ENCODE peak calls at places on chromosome 1, in eight cellular contexts. One of them, this sample, is unnamed.

GRCh38 chr1:45299981-45300668 is 26.6 kb upstream of the HPDL start:
- DNase-seq in H9: peak
- DNase-seq in heart left ventricle: no peak
- DNase-seq in H54: peak
- DNase-seq in RPMI8226: peak
- DNase-seq in T-helper 22 cell: no peak
- DNase-seq in activated T-helper 1 cell treated with anti-CD3 and anti-CD28 coated beads, Interleukin-12 subunit alpha, Interleukin-12 subunit beta, Interleukin-2, Interleukin-4 antibody, amounts not matched to agents 30 ng/mL and 10 ng/mL and 1 ng/mL, durations not matched to agents 14 hours and 24 hours and 36 hours: no peak
- DNase-seq in right cardiac atrium: no peak
- DNase-seq in this sample: peak

GRCh38 chr1:183251101-183251958 is 65.3 kb downstream of the LAMC2 start:
- DNase-seq in H9: peak
- DNase-seq in heart left ventricle: no peak
- DNase-seq in H54: no peak
- DNase-seq in RPMI8226: no peak
- DNase-seq in T-helper 22 cell: no peak
- DNase-seq in activated T-helper 1 cell treated with anti-CD3 and anti-CD28 coated beads, Interleukin-12 subunit alpha, Interleukin-12 subunit beta, Interleukin-2, Interleukin-4 antibody, amounts not matched to agents 30 ng/mL and 10 ng/mL and 1 ng/mL, durations not matched to agents 14 hours and 24 hours and 36 hours: no peak
- DNase-seq in right cardiac atrium: no peak
- DNase-seq in this sample: no peak

GRCh38 chr1:21264913-21265312 is 25.4 kb downstream of the ECE1 start:
- DNase-seq in H9: no peak
- DNase-seq in heart left ventricle: no peak
- DNase-seq in H54: no peak
- DNase-seq in RPMI8226: no peak
- DNase-seq in T-helper 22 cell: no peak
- DNase-seq in activated T-helper 1 cell treated with anti-CD3 and anti-CD28 coated beads, Interleukin-12 subunit alpha, Interleukin-12 subunit beta, Interleukin-2, Interleukin-4 antibody, amounts not matched to agents 30 ng/mL and 10 ng/mL and 1 ng/mL, durations not matched to agents 14 hours and 24 hours and 36 hours: no peak
- DNase-seq in right cardiac atrium: no peak
- DNase-seq in this sample: no peak

GRCh38 chr1:205423248-205423647 is 1.4 kb upstream of the LEMD1 start:
- DNase-seq in H9: no peak
- DNase-seq in heart left ventricle: no peak
- DNase-seq in H54: no peak
- DNase-seq in RPMI8226: no peak
- DNase-seq in T-helper 22 cell: no peak
- DNase-seq in activated T-helper 1 cell treated with anti-CD3 and anti-CD28 coated beads, Interleukin-12 subunit alpha, Interleukin-12 subunit beta, Interleukin-2, Interleukin-4 antibody, amounts not matched to agents 30 ng/mL and 10 ng/mL and 1 ng/mL, durations not matched to agents 14 hours and 24 hours and 36 hours: no peak
- DNase-seq in right cardiac atrium: no peak
- DNase-seq in this sample: no peak

GRCh38 chr1:156838972-156839371 is 19.9 kb downstream of the INSRR start:
- DNase-seq in H9: peak
- DNase-seq in heart left ventricle: no peak
- DNase-seq in H54: peak
- DNase-seq in RPMI8226: peak
- DNase-seq in T-helper 22 cell: no peak
- DNase-seq in activated T-helper 1 cell treated with anti-CD3 and anti-CD28 coated beads, Interleukin-12 subunit alpha, Interleukin-12 subunit beta, Interleukin-2, Interleukin-4 antibody, amounts not matched to agents 30 ng/mL and 10 ng/mL and 1 ng/mL, durations not matched to agents 14 hours and 24 hours and 36 hours: no peak
- DNase-seq in right cardiac atrium: no peak
- DNase-seq in this sample: no peak

GRCh38 chr1:116448785-116449385 is 75.8 kb downstream of the ATP1A1 start:
- DNase-seq in H9: no peak
- DNase-seq in heart left ventricle: no peak
- DNase-seq in H54: no peak
- DNase-seq in RPMI8226: no peak
- DNase-seq in T-helper 22 cell: no peak
- DNase-seq in activated T-helper 1 cell treated with anti-CD3 and anti-CD28 coated beads, Interleukin-12 subunit alpha, Interleukin-12 subunit beta, Interleukin-2, Interleukin-4 antibody, amounts not matched to agents 30 ng/mL and 10 ng/mL and 1 ng/mL, durations not matched to agents 14 hours and 24 hours and 36 hours: no peak
- DNase-seq in right cardiac atrium: no peak
- DNase-seq in this sample: peak

GRCh38 chr1:208053661-208054060 is 142.7 kb upstream of the CD34 start:
- DNase-seq in H9: no peak
- DNase-seq in heart left ventricle: no peak
- DNase-seq in H54: no peak
- DNase-seq in RPMI8226: no peak
- DNase-seq in T-helper 22 cell: no peak
- DNase-seq in activated T-helper 1 cell treated with anti-CD3 and anti-CD28 coated beads, Interleukin-12 subunit alpha, Interleukin-12 subunit beta, Interleukin-2, Interleukin-4 antibody, amounts not matched to agents 30 ng/mL and 10 ng/mL and 1 ng/mL, durations not matched to agents 14 hours and 24 hours and 36 hours: no peak
- DNase-seq in right cardiac atrium: no peak
- DNase-seq in this sample: no peak

GRCh38 chr1:183180213-183180612 is 5.9 kb upstream of the LAMC2 start:
- DNase-seq in H9: no peak
- DNase-seq in heart left ventricle: peak
- DNase-seq in H54: peak
- DNase-seq in RPMI8226: peak
- DNase-seq in T-helper 22 cell: no peak
- DNase-seq in activated T-helper 1 cell treated with anti-CD3 and anti-CD28 coated beads, Interleukin-12 subunit alpha, Interleukin-12 subunit beta, Interleukin-2, Interleukin-4 antibody, amounts not matched to agents 30 ng/mL and 10 ng/mL and 1 ng/mL, durations not matched to agents 14 hours and 24 hours and 36 hours: no peak
- DNase-seq in right cardiac atrium: peak
- DNase-seq in this sample: no peak

GRCh38 chr1:179298952-179299351 is 5.4 kb downstream of the SOAT1 start:
- DNase-seq in H9: no peak
- DNase-seq in heart left ventricle: no peak
- DNase-seq in H54: no peak
- DNase-seq in RPMI8226: no peak
- DNase-seq in T-helper 22 cell: peak
- DNase-seq in activated T-helper 1 cell treated with anti-CD3 and anti-CD28 coated beads, Interleukin-12 subunit alpha, Interleukin-12 subunit beta, Interleukin-2, Interleukin-4 antibody, amounts not matched to agents 30 ng/mL and 10 ng/mL and 1 ng/mL, durations not matched to agents 14 hours and 24 hours and 36 hours: peak
- DNase-seq in right cardiac atrium: no peak
- DNase-seq in this sample: no peak

GRCh38 chr1:111204923-111205723 is 4.7 kb upstream of the DENND2D start:
- DNase-seq in H9: no peak
- DNase-seq in heart left ventricle: no peak
- DNase-seq in H54: no peak
- DNase-seq in RPMI8226: no peak
- DNase-seq in T-helper 22 cell: no peak
- DNase-seq in activated T-helper 1 cell treated with anti-CD3 and anti-CD28 coated beads, Interleukin-12 subunit alpha, Interleukin-12 subunit beta, Interleukin-2, Interleukin-4 antibody, amounts not matched to agents 30 ng/mL and 10 ng/mL and 1 ng/mL, durations not matched to agents 14 hours and 24 hours and 36 hours: no peak
- DNase-seq in right cardiac atrium: no peak
- DNase-seq in this sample: no peak

GRCh38 chr1:109241841-109242301 is 7.5 kb upstream of the CELSR2 start:
- DNase-seq in H9: peak
- DNase-seq in heart left ventricle: no peak
- DNase-seq in H54: no peak
- DNase-seq in RPMI8226: no peak
- DNase-seq in T-helper 22 cell: no peak
- DNase-seq in activated T-helper 1 cell treated with anti-CD3 and anti-CD28 coated beads, Interleukin-12 subunit alpha, Interleukin-12 subunit beta, Interleukin-2, Interleukin-4 antibody, amounts not matched to agents 30 ng/mL and 10 ng/mL and 1 ng/mL, durations not matched to agents 14 hours and 24 hours and 36 hours: no peak
- DNase-seq in right cardiac atrium: no peak
- DNase-seq in this sample: no peak

GRCh38 chr1:33723251-33723650 is 140.6 kb upstream of the HMGB4 start:
- DNase-seq in H9: no peak
- DNase-seq in heart left ventricle: no peak
- DNase-seq in H54: no peak
- DNase-seq in RPMI8226: no peak
- DNase-seq in T-helper 22 cell: no peak
- DNase-seq in activated T-helper 1 cell treated with anti-CD3 and anti-CD28 coated beads, Interleukin-12 subunit alpha, Interleukin-12 subunit beta, Interleukin-2, Interleukin-4 antibody, amounts not matched to agents 30 ng/mL and 10 ng/mL and 1 ng/mL, durations not matched to agents 14 hours and 24 hours and 36 hours: no peak
- DNase-seq in right cardiac atrium: no peak
- DNase-seq in this sample: no peak

GRCh38 chr1:108712605-108713150 is at the start of gene FNDC7:
- DNase-seq in H9: peak
- DNase-seq in heart left ventricle: no peak
- DNase-seq in H54: no peak
- DNase-seq in RPMI8226: no peak
- DNase-seq in T-helper 22 cell: no peak
- DNase-seq in activated T-helper 1 cell treated with anti-CD3 and anti-CD28 coated beads, Interleukin-12 subunit alpha, Interleukin-12 subunit beta, Interleukin-2, Interleukin-4 antibody, amounts not matched to agents 30 ng/mL and 10 ng/mL and 1 ng/mL, durations not matched to agents 14 hours and 24 hours and 36 hours: no peak
- DNase-seq in right cardiac atrium: no peak
- DNase-seq in this sample: no peak

GRCh38 chr1:167428418-167428817 is 89.9 kb downstream of the CD247 start:
- DNase-seq in H9: no peak
- DNase-seq in heart left ventricle: no peak
- DNase-seq in H54: no peak
- DNase-seq in RPMI8226: no peak
- DNase-seq in T-helper 22 cell: no peak
- DNase-seq in activated T-helper 1 cell treated with anti-CD3 and anti-CD28 coated beads, Interleukin-12 subunit alpha, Interleukin-12 subunit beta, Interleukin-2, Interleukin-4 antibody, amounts not matched to agents 30 ng/mL and 10 ng/mL and 1 ng/mL, durations not matched to agents 14 hours and 24 hours and 36 hours: no peak
- DNase-seq in right cardiac atrium: no peak
- DNase-seq in this sample: no peak

GRCh38 chr1:44413740-44414139 is 8.7 kb downstream of the RNF220 start:
- DNase-seq in H9: no peak
- DNase-seq in heart left ventricle: no peak
- DNase-seq in H54: no peak
- DNase-seq in RPMI8226: no peak
- DNase-seq in T-helper 22 cell: no peak
- DNase-seq in activated T-helper 1 cell treated with anti-CD3 and anti-CD28 coated beads, Interleukin-12 subunit alpha, Interleukin-12 subunit beta, Interleukin-2, Interleukin-4 antibody, amounts not matched to agents 30 ng/mL and 10 ng/mL and 1 ng/mL, durations not matched to agents 14 hours and 24 hours and 36 hours: no peak
- DNase-seq in right cardiac atrium: no peak
- DNase-seq in this sample: no peak

GRCh38 chr1:3560981-3561380 is 50.3 kb downstream of the MEGF6 start:
- DNase-seq in H9: no peak
- DNase-seq in heart left ventricle: no peak
- DNase-seq in H54: no peak
- DNase-seq in RPMI8226: no peak
- DNase-seq in T-helper 22 cell: no peak
- DNase-seq in activated T-helper 1 cell treated with anti-CD3 and anti-CD28 coated beads, Interleukin-12 subunit alpha, Interleukin-12 subunit beta, Interleukin-2, Interleukin-4 antibody, amounts not matched to agents 30 ng/mL and 10 ng/mL and 1 ng/mL, durations not matched to agents 14 hours and 24 hours and 36 hours: no peak
- DNase-seq in right cardiac atrium: no peak
- DNase-seq in this sample: no peak

GRCh38 chr1:237888143-237888542 is 2.6 kb downstream of the ZP4 start:
- DNase-seq in H9: no peak
- DNase-seq in heart left ventricle: no peak
- DNase-seq in H54: no peak
- DNase-seq in RPMI8226: no peak
- DNase-seq in T-helper 22 cell: no peak
- DNase-seq in activated T-helper 1 cell treated with anti-CD3 and anti-CD28 coated beads, Interleukin-12 subunit alpha, Interleukin-12 subunit beta, Interleukin-2, Interleukin-4 antibody, amounts not matched to agents 30 ng/mL and 10 ng/mL and 1 ng/mL, durations not matched to agents 14 hours and 24 hours and 36 hours: no peak
- DNase-seq in right cardiac atrium: no peak
- DNase-seq in this sample: no peak

GRCh38 chr1:114338491-114338890 is 172.5 kb downstream of the TRIM33 start:
- DNase-seq in H9: no peak
- DNase-seq in heart left ventricle: no peak
- DNase-seq in H54: no peak
- DNase-seq in RPMI8226: no peak
- DNase-seq in T-helper 22 cell: no peak
- DNase-seq in activated T-helper 1 cell treated with anti-CD3 and anti-CD28 coated beads, Interleukin-12 subunit alpha, Interleukin-12 subunit beta, Interleukin-2, Interleukin-4 antibody, amounts not matched to agents 30 ng/mL and 10 ng/mL and 1 ng/mL, durations not matched to agents 14 hours and 24 hours and 36 hours: no peak
- DNase-seq in right cardiac atrium: no peak
- DNase-seq in this sample: no peak

GRCh38 chr1:155008015-155008941 is 5.7 kb downstream of the ZBTB7B start:
- DNase-seq in H9: no peak
- DNase-seq in heart left ventricle: no peak
- DNase-seq in H54: no peak
- DNase-seq in RPMI8226: no peak
- DNase-seq in T-helper 22 cell: no peak
- DNase-seq in activated T-helper 1 cell treated with anti-CD3 and anti-CD28 coated beads, Interleukin-12 subunit alpha, Interleukin-12 subunit beta, Interleukin-2, Interleukin-4 antibody, amounts not matched to agents 30 ng/mL and 10 ng/mL and 1 ng/mL, durations not matched to agents 14 hours and 24 hours and 36 hours: peak
- DNase-seq in right cardiac atrium: peak
- DNase-seq in this sample: no peak

GRCh38 chr1:5966543-5967205 is 25.6 kb downstream of the NPHP4 start:
- DNase-seq in H9: no peak
- DNase-seq in heart left ventricle: no peak
- DNase-seq in H54: no peak
- DNase-seq in RPMI8226: no peak
- DNase-seq in T-helper 22 cell: no peak
- DNase-seq in activated T-helper 1 cell treated with anti-CD3 and anti-CD28 coated beads, Interleukin-12 subunit alpha, Interleukin-12 subunit beta, Interleukin-2, Interleukin-4 antibody, amounts not matched to agents 30 ng/mL and 10 ng/mL and 1 ng/mL, durations not matched to agents 14 hours and 24 hours and 36 hours: no peak
- DNase-seq in right cardiac atrium: no peak
- DNase-seq in this sample: no peak

GRCh38 chr1:220734571-220735326 is 13.4 kb upstream of the MTARC2 start:
- DNase-seq in H9: no peak
- DNase-seq in heart left ventricle: no peak
- DNase-seq in H54: peak
- DNase-seq in RPMI8226: no peak
- DNase-seq in T-helper 22 cell: no peak
- DNase-seq in activated T-helper 1 cell treated with anti-CD3 and anti-CD28 coated beads, Interleukin-12 subunit alpha, Interleukin-12 subunit beta, Interleukin-2, Interleukin-4 antibody, amounts not matched to agents 30 ng/mL and 10 ng/mL and 1 ng/mL, durations not matched to agents 14 hours and 24 hours and 36 hours: no peak
- DNase-seq in right cardiac atrium: no peak
- DNase-seq in this sample: no peak

GRCh38 chr1:15577691-15578090 is 7.2 kb downstream of the AGMAT start:
- DNase-seq in H9: no peak
- DNase-seq in heart left ventricle: no peak
- DNase-seq in H54: no peak
- DNase-seq in RPMI8226: no peak
- DNase-seq in T-helper 22 cell: no peak
- DNase-seq in activated T-helper 1 cell treated with anti-CD3 and anti-CD28 coated beads, Interleukin-12 subunit alpha, Interleukin-12 subunit beta, Interleukin-2, Interleukin-4 antibody, amounts not matched to agents 30 ng/mL and 10 ng/mL and 1 ng/mL, durations not matched to agents 14 hours and 24 hours and 36 hours: no peak
- DNase-seq in right cardiac atrium: no peak
- DNase-seq in this sample: no peak

GRCh38 chr1:53810497-53810896 is 27.6 kb downstream of the NDC1 start:
- DNase-seq in H9: no peak
- DNase-seq in heart left ventricle: no peak
- DNase-seq in H54: no peak
- DNase-seq in RPMI8226: no peak
- DNase-seq in T-helper 22 cell: no peak
- DNase-seq in activated T-helper 1 cell treated with anti-CD3 and anti-CD28 coated beads, Interleukin-12 subunit alpha, Interleukin-12 subunit beta, Interleukin-2, Interleukin-4 antibody, amounts not matched to agents 30 ng/mL and 10 ng/mL and 1 ng/mL, durations not matched to agents 14 hours and 24 hours and 36 hours: no peak
- DNase-seq in right cardiac atrium: no peak
- DNase-seq in this sample: no peak

GRCh38 chr1:200040516-200041138 is 13.1 kb downstream of the NR5A2 start:
- DNase-seq in H9: peak
- DNase-seq in heart left ventricle: no peak
- DNase-seq in H54: no peak
- DNase-seq in RPMI8226: no peak
- DNase-seq in T-helper 22 cell: no peak
- DNase-seq in activated T-helper 1 cell treated with anti-CD3 and anti-CD28 coated beads, Interleukin-12 subunit alpha, Interleukin-12 subunit beta, Interleukin-2, Interleukin-4 antibody, amounts not matched to agents 30 ng/mL and 10 ng/mL and 1 ng/mL, durations not matched to agents 14 hours and 24 hours and 36 hours: no peak
- DNase-seq in right cardiac atrium: no peak
- DNase-seq in this sample: peak

GRCh38 chr1:202745313-202745888 is 35.1 kb upstream of the SYT2 start:
- DNase-seq in H9: no peak
- DNase-seq in heart left ventricle: no peak
- DNase-seq in H54: no peak
- DNase-seq in RPMI8226: no peak
- DNase-seq in T-helper 22 cell: no peak
- DNase-seq in activated T-helper 1 cell treated with anti-CD3 and anti-CD28 coated beads, Interleukin-12 subunit alpha, Interleukin-12 subunit beta, Interleukin-2, Interleukin-4 antibody, amounts not matched to agents 30 ng/mL and 10 ng/mL and 1 ng/mL, durations not matched to agents 14 hours and 24 hours and 36 hours: no peak
- DNase-seq in right cardiac atrium: no peak
- DNase-seq in this sample: no peak

GRCh38 chr1:154157520-154158306 is 2.8 kb upstream of the NUP210L start:
- DNase-seq in H9: no peak
- DNase-seq in heart left ventricle: no peak
- DNase-seq in H54: no peak
- DNase-seq in RPMI8226: peak
- DNase-seq in T-helper 22 cell: peak
- DNase-seq in activated T-helper 1 cell treated with anti-CD3 and anti-CD28 coated beads, Interleukin-12 subunit alpha, Interleukin-12 subunit beta, Interleukin-2, Interleukin-4 antibody, amounts not matched to agents 30 ng/mL and 10 ng/mL and 1 ng/mL, durations not matched to agents 14 hours and 24 hours and 36 hours: peak
- DNase-seq in right cardiac atrium: no peak
- DNase-seq in this sample: no peak

GRCh38 chr1:64495878-64496277 is 25.9 kb downstream of the CACHD1 start:
- DNase-seq in H9: no peak
- DNase-seq in heart left ventricle: no peak
- DNase-seq in H54: no peak
- DNase-seq in RPMI8226: no peak
- DNase-seq in T-helper 22 cell: no peak
- DNase-seq in activated T-helper 1 cell treated with anti-CD3 and anti-CD28 coated beads, Interleukin-12 subunit alpha, Interleukin-12 subunit beta, Interleukin-2, Interleukin-4 antibody, amounts not matched to agents 30 ng/mL and 10 ng/mL and 1 ng/mL, durations not matched to agents 14 hours and 24 hours and 36 hours: no peak
- DNase-seq in right cardiac atrium: no peak
- DNase-seq in this sample: no peak

GRCh38 chr1:90879281-90879680 is 142.6 kb downstream of the ZNF644 start:
- DNase-seq in H9: no peak
- DNase-seq in heart left ventricle: no peak
- DNase-seq in H54: no peak
- DNase-seq in RPMI8226: no peak
- DNase-seq in T-helper 22 cell: no peak
- DNase-seq in activated T-helper 1 cell treated with anti-CD3 and anti-CD28 coated beads, Interleukin-12 subunit alpha, Interleukin-12 subunit beta, Interleukin-2, Interleukin-4 antibody, amounts not matched to agents 30 ng/mL and 10 ng/mL and 1 ng/mL, durations not matched to agents 14 hours and 24 hours and 36 hours: no peak
- DNase-seq in right cardiac atrium: no peak
- DNase-seq in this sample: no peak